ENCODE peak calls at places on chromosomes 11 and 22, in eight cellular contexts. I, K, H, A, S, M, X and P are unnamed samples. For H3K36me3, the result is how much of the 10 kb centered on the place peaks cover.

GRCh38 chr11:65051389-65051858 is 6.9 kb downstream of the NAALADL1 start:
- DNase-seq in S (no peak), H (no peak), I (no peak), K (no peak), A (no peak), X (no peak), M (no peak), P (no peak)

GRCh38 chr22:20625270-20625669 is 117.9 kb downstream of the MED15 start:
- DNase-seq in S (no peak), I (no peak), A (no peak), H (no peak), X (no peak), M (no peak), K (no peak), P (no peak)

GRCh38 chr11:94305146-94305545 is 766 bp downstream of the IZUMO1R start:
- DNase-seq in K (no peak), I (no peak), X (no peak), S (peak), A (no peak), H (no peak), M (no peak), P (no peak)

GRCh38 chr11:36996795-36997194 is 398.8 kb upstream of the RAG2 start:
- DNase-seq in S (no peak), A (no peak), M (no peak), I (no peak), H (no peak), K (no peak), X (no peak), P (no peak)

GRCh38 chr11:75625970-75626691 is 42.7 kb downstream of the MAP6 start:
- DNase-seq in M (no peak), H (no peak), X (no peak), A (no peak), S (peak), K (no peak), I (no peak), P (no peak)

GRCh38 chr22:45709866-45710265 is 38.2 kb downstream of the ATXN10 start:
- DNase-seq in X (no peak), A (no peak), S (peak), I (no peak), H (no peak), M (no peak), K (no peak), P (no peak)

GRCh38 chr22:45891471-45891995 is 85.4 kb downstream of the WNT7B start:
- DNase-seq in I (no peak), S (no peak), H (no peak), M (no peak), A (no peak), X (no peak), K (no peak), P (no peak)

GRCh38 chr22:39429916-39430575 is 26.8 kb upstream of the MGAT3 start:
- DNase-seq in I (no peak), S (no peak), M (no peak), X (no peak), A (no peak), H (no peak), K (no peak), P (no peak)

GRCh38 chr11:122556605-122557004 is 98.9 kb upstream of the UBASH3B start:
- DNase-seq in K (no peak), A (no peak), X (no peak), I (no peak), M (peak), S (no peak), H (no peak), P (no peak)

GRCh38 chr11:119375629-119376196 is 5.8 kb downstream of the USP2 start:
- DNase-seq in A (peak), X (peak), M (peak), I (no peak), S (peak), K (no peak), H (peak), P (peak)

GRCh38 chr11:48003926-48004325 is 23.6 kb downstream of the PTPRJ start:
- DNase-seq in A (no peak), K (no peak), S (no peak), M (no peak), I (no peak), H (no peak), X (no peak), P (no peak)

GRCh38 chr22:49966716-49967332 is 6.3 kb downstream of the PIM3 start:
- DNase-seq in H (peak), I (no peak), X (peak), M (peak), K (peak), A (peak), S (no peak), P (peak)

GRCh38 chr22:24165673-24166072 is 15.6 kb upstream of the SUSD2 start:
- DNase-seq in I (no peak), S (peak), A (no peak), X (no peak), K (no peak), H (no peak), M (no peak), P (no peak)
- TF ChIP-seq POLR2A in I (no peak), S (no peak), A (no peak), X (no peak), K (no peak), H (no peak), M (no peak), P (no peak)

GRCh38 chr11:62575156-62575555 is 1.5 kb upstream of the EEF1G start:
- DNase-seq in A (no peak), X (peak), H (no peak), M (peak), S (no peak), I (no peak), K (peak), P (peak)
- H3K36me3 ChIP-seq in A (under half), X (under half), H (half or more), M (under half), S (under half), I (under half), K (half or more), P (under half)

GRCh38 chr22:40856513-40857308 is at the start of the genes ST13 and XPNPEP3:
- DNase-seq in H (peak), I (peak), A (peak), X (peak), S (peak), K (peak), M (peak), P (peak)
- TF ChIP-seq POLR2A in H (peak), I (peak), A (peak), X (peak), S (peak), K (no peak), M (peak), P (peak)

GRCh38 chr11:61872935-61873565 is 18.3 kb downstream of the FADS3 start:
- DNase-seq in S (no peak), H (peak), I (no peak), X (no peak), A (no peak), K (no peak), M (no peak), P (no peak)

GRCh38 chr11:61873588-61874459 is 17.5 kb downstream of the FADS3 start:
- DNase-seq in S (no peak), I (no peak), K (no peak), A (no peak), X (no peak), H (peak), M (no peak), P (no peak)

GRCh38 chr11:61871158-61871597 is 20.2 kb downstream of the FADS3 start:
- DNase-seq in X (peak), I (peak), A (peak), H (peak), M (peak), S (peak), K (peak), P (peak)

GRCh38 chr11:61875698-61876097 is 15.6 kb downstream of the FADS3 start:
- DNase-seq in A (no peak), X (no peak), M (no peak), H (peak), K (no peak), I (no peak), S (no peak), P (no peak)

DNA sequence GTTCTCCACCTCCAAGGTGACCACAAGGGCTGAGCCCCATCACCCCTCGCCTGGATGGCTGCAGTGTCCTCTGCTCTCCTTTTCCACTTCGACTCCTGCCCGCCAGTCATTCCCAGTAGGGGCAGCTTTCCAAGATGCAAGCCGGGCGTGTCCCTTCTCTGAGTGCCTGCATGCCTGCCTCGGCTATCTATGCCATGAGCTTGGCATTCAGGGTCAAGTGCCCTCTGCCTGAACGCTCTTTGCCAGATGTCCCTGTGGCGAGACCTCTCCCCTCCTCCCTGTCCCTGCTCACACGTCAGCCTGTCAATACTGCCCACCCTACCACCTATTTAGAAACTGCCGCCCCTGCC is 16.9 kb downstream of the FADS3 start:
- DNase-seq in M (no peak), A (no peak), K (no peak), H (no peak), I (no peak), S (no peak), X (no peak), P (no peak)
- H3K36me3 ChIP-seq in M (under half), A (under half), K (under half), H (under half), I (under half), S (under half), X (under half), P (under half)

GRCh38 chr11:59616396-59616982 is 915 bp upstream of the OSBP start:
- DNase-seq in K (no peak), I (no peak), M (no peak), A (no peak), X (peak), S (no peak), H (no peak), P (no peak)
- TF ChIP-seq POLR2A in K (no peak), I (peak), M (peak), A (no peak), X (no peak), S (peak), H (no peak), P (peak)